ENCODE peak calls at places on chromosomes 16 and 17, in four cellular contexts. Q, F, H and O are unnamed samples.

GRCh38 chr17:50687200-50688066 is 20.3 kb downstream of the ANKRD40 start:
- DNase-seq in Q (peak), F (no peak), H (peak), O (peak)

GRCh38 chr16:22635345-22635744 is 124.7 kb downstream of the NPIPB5 start:
- DNase-seq in Q (no peak), F (no peak), H (no peak), O (no peak)

GRCh38 chr17:82019905-82020873 is 2.5 kb downstream of the CENPX start:
- DNase-seq in Q (peak), F (peak), H (peak), O (peak)

GRCh38 chr16:80344570-80344969 is 196.2 kb upstream of the DYNLRB2 start:
- DNase-seq in Q (no peak), F (no peak), H (no peak), O (no peak)

GRCh38 chr16:1791943-1792812 is 1.3 kb downstream of the IGFALS start:
- DNase-seq in Q (no peak), F (no peak), H (no peak), O (no peak)

GRCh38 chr17:55053855-55054254 is 85.3 kb downstream of the STXBP4 start:
- DNase-seq in Q (peak), F (no peak), H (no peak), O (no peak)

GRCh38 chr16:70680495-70681381 is 5.1 kb downstream of the MTSS2 start:
- DNase-seq in Q (no peak), F (no peak), H (no peak), O (no peak)

GRCh38 chr16:81590714-81591537 is 146.3 kb downstream of the CMIP start:
- DNase-seq in Q (no peak), F (no peak), H (no peak), O (no peak)

GRCh38 chr16:67641779-67642708 is 2.9 kb upstream of the CARMIL2 start:
- DNase-seq in Q (no peak), F (no peak), H (no peak), O (no peak)

GRCh38 chr17:76327689-76328088 is 19.6 kb upstream of the QRICH2 start:
- DNase-seq in Q (no peak), F (no peak), H (no peak), O (no peak)

GRCh38 chr17:78915872-78916632 is 9.1 kb downstream of the TIMP2 start:
- DNase-seq in Q (no peak), F (no peak), H (no peak), O (no peak)

GRCh38 chr16:3036726-3037315 is at the start of gene BICDL2:
- DNase-seq in Q (no peak), F (no peak), H (no peak), O (peak)

GRCh38 chr17:49694847-49695697 is 12.7 kb downstream of the SLC35B1 start:
- DNase-seq in Q (peak), F (peak), H (peak), O (peak)

GRCh38 chr17:50452627-50453300 is 15.9 kb downstream of the CHAD start:
- DNase-seq in Q (no peak), F (no peak), H (no peak), O (no peak)

GRCh38 chr17:79114455-79115301 is 40.1 kb downstream of the ENGASE start:
- DNase-seq in Q (peak), F (no peak), H (no peak), O (no peak)

GRCh38 chr17:50087912-50088405 is 7.2 kb upstream of the PDK2 start:
- DNase-seq in Q (no peak), F (no peak), H (no peak), O (no peak)

GRCh38 chr17:32998111-32998892 is 6.7 kb downstream of the SPACA3 start:
- DNase-seq in Q (peak), F (peak), H (peak), O (peak)

GRCh38 chr16:64215730-64216129 is 906.1 kb downstream of the CDH11 start:
- DNase-seq in Q (no peak), F (no peak), H (no peak), O (no peak)

GRCh38 chr16:70252355-70252988 is 732 bp upstream of the EXOSC6 start:
- DNase-seq in Q (peak), F (peak), H (no peak), O (peak)

GRCh38 chr16:23499801-23500200 is 10.5 kb downstream of the GGA2 start:
- DNase-seq in Q (no peak), F (no peak), H (no peak), O (peak)

GRCh38 chr16:75060708-75061107 is 55.9 kb downstream of the LDHD start:
- DNase-seq in Q (no peak), F (no peak), H (no peak), O (no peak)

GRCh38 chr17:49952912-49953497 is 16.0 kb upstream of the DLX4 start:
- DNase-seq in Q (no peak), F (no peak), H (peak), O (no peak)

GRCh38 chr17:59418732-59419166 is 87.3 kb downstream of the YPEL2 start:
- DNase-seq in Q (peak), F (no peak), H (no peak), O (no peak)

GRCh38 chr17:4934173-4934979 is 2.3 kb downstream of the GP1BA start:
- DNase-seq in Q (peak), F (peak), H (peak), O (peak)

GRCh38 chr16:5011637-5012036 is 22.1 kb downstream of the NAGPA start:
- DNase-seq in Q (no peak), F (no peak), H (no peak), O (no peak)

GRCh38 chr17:67276075-67276474 is 31.1 kb upstream of the HELZ start:
- DNase-seq in Q (no peak), F (peak), H (peak), O (peak)

GRCh38 chr16:1825864-1826690 is 548 bp downstream of the HAGH start:
- DNase-seq in Q (peak), F (peak), H (peak), O (peak)

GRCh38 chr17:63997341-63998048 is 656 bp upstream of the PRR29 start:
- DNase-seq in Q (peak), F (no peak), H (no peak), O (no peak)
- TF ChIP-seq FOXJ3 in Q (no peak), F (no peak), H (no peak), O (no peak)

DNA sequence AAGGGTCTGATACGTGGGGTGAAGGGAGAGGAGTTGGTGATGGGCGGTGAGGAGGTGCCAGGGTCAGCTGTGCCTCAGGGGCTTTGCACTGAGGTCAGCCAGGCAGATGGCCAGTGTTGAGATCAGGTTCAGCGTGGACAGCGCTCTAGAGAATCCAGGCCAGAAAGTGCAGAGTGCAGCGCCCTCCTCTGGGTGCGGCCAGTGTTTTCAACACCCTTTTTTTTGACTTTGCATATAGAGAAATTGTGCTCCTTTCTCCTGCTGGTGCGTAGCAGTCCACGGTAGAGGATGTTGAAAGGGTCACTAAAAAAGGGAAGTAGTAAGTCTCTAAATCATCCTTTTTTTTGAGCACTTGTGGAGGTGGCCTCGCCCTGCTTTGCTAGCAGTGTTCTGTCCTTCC is 53.9 kb downstream of the BANP start:
- DNase-seq in Q (peak), F (peak), H (no peak), O (peak)
- TF ChIP-seq CTCF in Q (peak), F (peak), H (peak), O (peak)

GRCh38 chr17:71405101-71405500 is 715.7 kb upstream of the SOX9 start:
- DNase-seq in Q (no peak), F (no peak), H (no peak), O (no peak)
- TF ChIP-seq FOXJ3 in Q (no peak), F (no peak), H (no peak), O (no peak)

GRCh38 chr17:39671651-39672521 is 3.6 kb downstream of the PNMT start:
- DNase-seq in Q (peak), F (peak), H (peak), O (peak)
- TF ChIP-seq CTCF in Q (peak), F (peak), H (peak), O (peak)

DNA sequence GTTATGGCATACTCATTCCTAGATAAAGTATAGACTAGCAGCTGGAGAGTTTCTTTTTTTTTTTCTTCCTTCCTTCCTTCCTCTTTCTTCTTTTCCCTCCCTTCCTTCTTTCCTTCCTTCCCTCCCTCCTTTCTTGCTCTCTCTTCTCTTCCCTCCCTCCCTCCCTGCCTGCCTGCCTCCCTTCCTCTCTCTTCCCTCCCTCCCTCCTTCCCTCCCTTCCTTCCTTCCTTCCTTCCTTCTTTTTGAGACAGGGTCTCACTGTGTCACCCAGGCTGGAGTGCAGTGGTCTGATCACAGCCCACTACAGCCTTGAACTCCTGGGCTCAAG is 7.0 kb upstream of the SNTB2 start:
- DNase-seq in Q (no peak), F (no peak), H (no peak), O (no peak)
- TF ChIP-seq FOXJ3 in Q (no peak), F (no peak), H (no peak), O (no peak)

DNA sequence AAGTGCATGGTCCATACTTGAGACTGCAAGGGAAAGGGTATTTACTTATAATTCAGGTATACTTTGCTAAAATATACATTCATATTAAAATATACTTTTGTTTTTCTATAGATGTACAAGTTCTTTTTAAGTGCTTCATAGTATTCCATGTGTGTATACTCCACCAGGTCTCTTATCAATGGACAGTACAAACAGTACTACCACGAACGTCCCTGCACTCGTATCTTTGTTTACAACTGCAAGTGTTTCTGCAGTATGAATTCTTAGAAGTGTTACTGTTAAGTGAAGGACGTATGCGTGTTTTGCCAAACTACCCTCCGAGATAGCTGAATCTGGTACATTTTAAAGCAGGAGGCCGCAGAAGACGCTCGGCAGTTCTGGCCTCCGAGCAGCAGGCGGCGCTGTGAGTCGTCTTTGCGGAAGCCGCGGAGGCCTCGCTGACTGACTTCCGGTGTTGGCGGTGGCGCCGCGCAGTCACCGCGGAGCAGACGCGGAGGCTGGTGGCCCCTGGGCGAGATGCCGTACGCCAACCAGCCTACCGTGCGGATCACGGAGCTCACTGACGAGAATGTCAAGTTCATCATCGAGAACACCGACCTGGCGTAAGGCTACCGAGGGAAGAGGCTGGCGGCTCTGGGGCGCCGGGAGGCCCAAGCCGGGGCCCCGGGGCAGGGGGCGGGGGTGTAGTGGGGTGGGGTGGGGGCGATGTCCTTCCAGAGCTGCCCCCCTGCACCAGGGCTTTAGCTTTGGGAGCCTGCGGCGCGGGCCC is at the start of gene POLR2C:
- DNase-seq in Q (peak), F (peak), H (peak), O (peak)
- TF ChIP-seq CTCF in Q (peak), F (peak), H (peak), O (peak)

GRCh38 chr17:70119545-70119944 is 44.5 kb downstream of the KCNJ16 start:
- DNase-seq in Q (no peak), F (no peak), H (no peak), O (no peak)
- TF ChIP-seq FOXJ3 in Q (no peak), F (no peak), H (no peak), O (no peak)

DNA sequence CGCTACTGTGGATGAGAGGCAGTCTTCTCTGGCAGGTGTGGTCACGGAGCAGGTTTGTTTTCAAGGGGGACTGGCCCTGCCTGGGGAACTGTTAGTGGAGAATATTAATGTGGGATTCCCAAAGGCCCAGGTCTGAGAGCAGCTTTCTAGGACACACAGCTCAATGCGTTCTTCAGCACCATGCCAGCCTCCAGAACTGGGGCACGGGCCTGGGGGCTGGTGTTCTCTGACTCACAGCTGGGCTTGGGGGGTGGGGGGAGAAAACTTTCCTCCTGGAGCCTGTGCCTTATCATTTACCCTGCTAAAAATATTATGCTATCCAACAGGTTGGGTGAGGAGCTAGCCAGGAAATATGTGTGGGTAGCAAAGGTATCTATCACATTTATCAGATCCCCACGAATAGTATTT is 13.5 kb upstream of the LHX1 start:
- DNase-seq in Q (no peak), F (no peak), H (no peak), O (no peak)
- TF ChIP-seq CTCF in Q (no peak), F (no peak), H (no peak), O (no peak)

GRCh38 chr17:77416096-77416713 is 275.4 kb downstream of the SEC14L1 start:
- DNase-seq in Q (no peak), F (no peak), H (no peak), O (no peak)
- TF ChIP-seq FOXJ3 in Q (no peak), F (no peak), H (no peak), O (no peak)

GRCh38 chr17:28684963-28685362 is 23.0 kb downstream of the SUPT6H start:
- DNase-seq in Q (peak), F (peak), H (peak), O (no peak)
- TF ChIP-seq CTCF in Q (no peak), F (peak), H (peak), O (no peak)